ENCODE peak calls at places on chromosomes 4 and X, in five cellular contexts. A is A549, Y is transverse colon, V is GM13976, Q is kidney. F is an unnamed sample.

GRCh38 chr4:101439926-101440325 is 92.6 kb upstream of the PPP3CA start:
- DNase-seq in A (no peak), V (no peak), Y (no peak), Q (no peak), F (no peak)

GRCh38 chrX:48891402-48892288 is 5.9 kb downstream of the TIMM17B start:
- DNase-seq in Y (peak; percentile 92), V (peak; percentile 77), A (peak; percentile 76), Q (peak; percentile 96), F (peak; percentile 72)

GRCh38 chr4:113125418-113125817 is 76.0 kb downstream of the ANK2 start:
- DNase-seq in A (no peak), Y (no peak), V (no peak), Q (no peak), F (no peak)

GRCh38 chrX:53031380-53031779 is 17.2 kb upstream of the GPR173 start:
- DNase-seq in V (no peak), Q (no peak), A (no peak), Y (no peak), F (no peak)

GRCh38 chrX:810186-810585 is 179.6 kb downstream of the SHOX start:
- DNase-seq in Y (no peak), Q (no peak), A (no peak), V (no peak), F (no peak)

GRCh38 chr4:53651142-53651720 is 59.9 kb upstream of the LNX1 start:
- DNase-seq in A (no peak), V (no peak), Q (peak; percentile 86), Y (peak; percentile 80), F (no peak)

GRCh38 chr4:123597586-123597985 is 201.0 kb downstream of the SPRY1 start:
- DNase-seq in Q (no peak), V (no peak), Y (no peak), A (no peak), F (no peak)

GRCh38 chr4:89537281-89537680 is 229.7 kb upstream of the GPRIN3 start:
- DNase-seq in V (no peak), A (no peak), Y (no peak), Q (no peak), F (no peak)

DNA sequence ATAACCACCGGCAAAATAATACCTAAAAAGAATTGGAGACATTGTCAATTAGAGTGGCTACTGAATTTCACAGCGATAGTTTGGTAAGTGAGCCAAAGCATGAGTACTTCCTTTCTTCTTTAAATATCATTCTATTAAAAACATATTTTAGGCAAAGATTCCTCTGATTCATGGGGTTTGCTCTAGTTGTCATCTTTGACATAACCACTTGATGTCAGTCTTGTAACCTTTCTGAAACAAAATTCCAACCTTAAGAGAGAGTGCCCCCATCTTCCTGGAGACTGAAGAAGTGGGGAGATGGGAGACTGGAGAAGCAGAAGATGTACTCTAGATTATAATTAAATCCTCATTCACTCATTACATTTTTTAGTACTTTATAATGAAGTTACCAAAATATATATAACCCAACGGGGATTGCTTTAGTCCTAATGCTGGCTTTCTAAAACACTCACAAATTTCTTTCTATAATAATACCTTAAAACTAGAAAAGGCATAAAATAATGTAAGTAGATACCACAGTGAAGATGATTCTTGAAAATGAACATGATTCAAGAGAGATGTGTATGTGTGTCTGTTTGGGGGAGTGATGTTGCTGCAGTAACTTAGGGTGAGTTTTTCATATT is 96.4 kb downstream of the EMCN start:
- DNase-seq in Q (no peak), A (peak; percentile 3), Y (no peak), V (no peak), F (peak; percentile 2)
- TF ChIP-seq CTCF in Q (peak; percentile 49), A (peak; percentile 60), Y (peak; percentile 19), V (peak; percentile 10), F (peak; percentile 42)

GRCh38 chr4:164937576-164938270 is 39.7 kb downstream of the TRIM61 start:
- DNase-seq in Y (no peak), A (no peak), V (no peak), Q (no peak), F (no peak)
- TF ChIP-seq CTCF in Y (no peak), A (no peak), V (peak; percentile 48), Q (no peak), F (peak; percentile 48)

GRCh38 chrX:131405497-131405896 is 116.4 kb upstream of the IGSF1 start:
- DNase-seq in A (no peak), Y (no peak), Q (no peak), V (no peak), F (no peak)
- TF ChIP-seq CTCF in A (no peak), Y (no peak), Q (no peak), V (no peak), F (no peak)

DNA sequence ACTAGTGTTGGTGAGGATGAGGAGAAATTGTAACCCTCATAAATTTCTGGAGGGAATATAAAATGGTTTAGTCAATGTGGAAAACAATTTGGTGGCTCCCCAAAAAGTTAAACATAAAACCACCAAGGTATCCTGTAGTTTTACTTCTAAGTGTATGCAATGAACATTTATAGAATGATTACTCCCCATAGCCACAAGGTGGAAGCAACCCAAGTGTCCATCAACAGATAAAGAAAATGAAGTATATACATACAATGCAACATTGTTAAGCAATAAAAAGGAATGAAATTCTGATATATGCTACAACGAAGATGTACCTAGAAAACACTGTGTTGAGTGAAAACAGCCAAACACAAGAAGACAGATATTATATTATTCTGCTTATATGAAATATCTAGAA is 569.1 kb upstream of the GRID2 start:
- DNase-seq in A (no peak), Y (no peak), Q (no peak), V (no peak), F (no peak)
- TF ChIP-seq CTCF in A (no peak), Y (peak; percentile 12), Q (no peak), V (no peak), F (no peak)

GRCh38 chr4:38184404-38184803 is 224.2 kb downstream of the PTTG2 start:
- DNase-seq in Y (no peak), V (no peak), A (no peak), Q (no peak), F (no peak)
- TF ChIP-seq CTCF in Y (no peak), V (no peak), A (no peak), Q (no peak), F (peak; percentile 14)

GRCh38 chrX:47247999-47248320 is 15.2 kb downstream of the USP11 start:
- DNase-seq in A (no peak), Y (no peak), Q (no peak), V (no peak), F (no peak)

GRCh38 chrX:47244676-47245075 is 11.9 kb downstream of the USP11 start:
- DNase-seq in Q (peak; percentile 25), A (no peak), V (no peak), Y (no peak), F (no peak)

GRCh38 chrX:47247206-47247998 is 14.6 kb downstream of the USP11 start:
- DNase-seq in A (no peak), Q (no peak), Y (no peak), V (no peak), F (no peak)

GRCh38 chrX:47243351-47243750 is 10.5 kb downstream of the USP11 start:
- DNase-seq in Q (peak; percentile 43), V (no peak), Y (no peak), A (no peak), F (no peak)

GRCh38 chrX:47245156-47245555 is 12.3 kb downstream of the USP11 start:
- DNase-seq in V (no peak), A (no peak), Q (no peak), Y (no peak), F (no peak)
- TF ChIP-seq CTCF in V (no peak), A (no peak), Q (no peak), Y (no peak), F (no peak)

GRCh38 chrX:23789386-23790146 is 6.6 kb downstream of the SAT1 start:
- DNase-seq in Q (peak; percentile 70), A (no peak), V (no peak), Y (no peak), F (no peak)

GRCh38 chrX:23788946-23789345 is 6.0 kb downstream of the SAT1 start:
- DNase-seq in Y (no peak), V (no peak), A (no peak), Q (no peak), F (no peak)

GRCh38 chrX:23790147-23790497 is 7.1 kb downstream of the SAT1 start:
- DNase-seq in A (no peak), V (no peak), Q (no peak), Y (no peak), F (no peak)

GRCh38 chrX:23787745-23788118 is 4.8 kb downstream of the SAT1 start:
- DNase-seq in Q (no peak), Y (no peak), A (no peak), V (no peak), F (no peak)

GRCh38 chrX:23788521-23788920 is 5.5 kb downstream of the SAT1 start:
- DNase-seq in V (no peak), Y (no peak), A (no peak), Q (no peak), F (no peak)
- TF ChIP-seq CTCF in V (no peak), Y (no peak), A (no peak), Q (no peak), F (no peak)

GRCh38 chr4:147678796-147679549 is 5.0 kb downstream of the PRMT9 start:
- DNase-seq in A (no peak), V (no peak), Q (no peak), Y (no peak), F (no peak)
- TF ChIP-seq CTCF in A (no peak), V (no peak), Q (no peak), Y (no peak), F (peak; percentile 34)